ENCODE peak calls at places on chromosomes 1 and 21, in nine cellular contexts. One of them, this sample, is unnamed.

GRCh38 chr1:76302711-76303347 is 228.3 kb downstream of the ST6GALNAC3 start:
- DNase-seq in COLO829: no peak
- DNase-seq in foreskin fibroblast: no peak
- DNase-seq in stimulated activated CD4-positive, alpha-beta T cell treated with anti-CD3 and anti-CD28 coated beads, TNF-alpha, amount 100 ng/mL, for 1 hour: no peak
- DNase-seq in naive thymus-derived CD4-positive, alpha-beta T cell: no peak
- DNase-seq in activated CD8-positive, alpha-beta memory T cell treated with anti-CD3 and anti-CD28 coated beads, Interleukin-2, amount 10 ng/mL, durations not matched to agents 7 days and 5 days: no peak
- DNase-seq in breast epithelium: no peak
- DNase-seq in iPS DF 19.7: no peak
- DNase-seq in thoracic aorta: no peak
- DNase-seq in this sample: no peak

GRCh38 chr1:58968360-58968952 is 184.6 kb upstream of the JUN start:
- DNase-seq in COLO829: no peak
- DNase-seq in foreskin fibroblast: peak; percentile 63
- DNase-seq in stimulated activated CD4-positive, alpha-beta T cell treated with anti-CD3 and anti-CD28 coated beads, TNF-alpha, amount 100 ng/mL, for 1 hour: no peak
- DNase-seq in naive thymus-derived CD4-positive, alpha-beta T cell: no peak
- DNase-seq in activated CD8-positive, alpha-beta memory T cell treated with anti-CD3 and anti-CD28 coated beads, Interleukin-2, amount 10 ng/mL, durations not matched to agents 7 days and 5 days: peak; percentile 53
- DNase-seq in breast epithelium: peak; percentile 70
- DNase-seq in iPS DF 19.7: no peak
- DNase-seq in thoracic aorta: peak; percentile 33
- DNase-seq in this sample: peak; percentile 28

GRCh38 chr1:20410555-20410954 is 75.5 kb downstream of the CAMK2N1 start:
- DNase-seq in COLO829: no peak
- DNase-seq in foreskin fibroblast: peak; percentile 30
- DNase-seq in stimulated activated CD4-positive, alpha-beta T cell treated with anti-CD3 and anti-CD28 coated beads, TNF-alpha, amount 100 ng/mL, for 1 hour: no peak
- DNase-seq in naive thymus-derived CD4-positive, alpha-beta T cell: no peak
- DNase-seq in activated CD8-positive, alpha-beta memory T cell treated with anti-CD3 and anti-CD28 coated beads, Interleukin-2, amount 10 ng/mL, durations not matched to agents 7 days and 5 days: peak; percentile 1
- DNase-seq in breast epithelium: no peak
- DNase-seq in iPS DF 19.7: no peak
- DNase-seq in thoracic aorta: no peak
- DNase-seq in this sample: no peak

GRCh38 chr21:44455524-44456206 is 355 bp downstream of the LRRC3 start:
- DNase-seq in COLO829: peak; percentile 14
- DNase-seq in foreskin fibroblast: peak; percentile 72
- DNase-seq in stimulated activated CD4-positive, alpha-beta T cell treated with anti-CD3 and anti-CD28 coated beads, TNF-alpha, amount 100 ng/mL, for 1 hour: peak; percentile 30
- DNase-seq in naive thymus-derived CD4-positive, alpha-beta T cell: peak; percentile 23
- DNase-seq in activated CD8-positive, alpha-beta memory T cell treated with anti-CD3 and anti-CD28 coated beads, Interleukin-2, amount 10 ng/mL, durations not matched to agents 7 days and 5 days: peak; percentile 62
- DNase-seq in breast epithelium: no peak
- DNase-seq in iPS DF 19.7: no peak
- DNase-seq in thoracic aorta: no peak
- DNase-seq in this sample: no peak

GRCh38 chr1:12229386-12229834 is 420 bp upstream of the VPS13D start:
- DNase-seq in COLO829: no peak
- DNase-seq in foreskin fibroblast: no peak
- DNase-seq in stimulated activated CD4-positive, alpha-beta T cell treated with anti-CD3 and anti-CD28 coated beads, TNF-alpha, amount 100 ng/mL, for 1 hour: no peak
- DNase-seq in naive thymus-derived CD4-positive, alpha-beta T cell: no peak
- DNase-seq in activated CD8-positive, alpha-beta memory T cell treated with anti-CD3 and anti-CD28 coated beads, Interleukin-2, amount 10 ng/mL, durations not matched to agents 7 days and 5 days: no peak
- DNase-seq in breast epithelium: no peak
- DNase-seq in iPS DF 19.7: no peak
- DNase-seq in thoracic aorta: no peak
- DNase-seq in this sample: no peak

GRCh38 chr1:12615166-12615915 is 2.7 kb downstream of the DHRS3 start:
- DNase-seq in COLO829: no peak
- DNase-seq in foreskin fibroblast: peak; percentile 42
- DNase-seq in stimulated activated CD4-positive, alpha-beta T cell treated with anti-CD3 and anti-CD28 coated beads, TNF-alpha, amount 100 ng/mL, for 1 hour: no peak
- DNase-seq in naive thymus-derived CD4-positive, alpha-beta T cell: no peak
- DNase-seq in activated CD8-positive, alpha-beta memory T cell treated with anti-CD3 and anti-CD28 coated beads, Interleukin-2, amount 10 ng/mL, durations not matched to agents 7 days and 5 days: no peak
- DNase-seq in breast epithelium: no peak
- DNase-seq in iPS DF 19.7: no peak
- DNase-seq in thoracic aorta: no peak
- DNase-seq in this sample: no peak

GRCh38 chr1:180173952-180174351 is 19.3 kb downstream of the QSOX1 start:
- DNase-seq in COLO829: no peak
- DNase-seq in foreskin fibroblast: peak; percentile 66
- DNase-seq in stimulated activated CD4-positive, alpha-beta T cell treated with anti-CD3 and anti-CD28 coated beads, TNF-alpha, amount 100 ng/mL, for 1 hour: no peak
- DNase-seq in naive thymus-derived CD4-positive, alpha-beta T cell: no peak
- DNase-seq in activated CD8-positive, alpha-beta memory T cell treated with anti-CD3 and anti-CD28 coated beads, Interleukin-2, amount 10 ng/mL, durations not matched to agents 7 days and 5 days: no peak
- DNase-seq in breast epithelium: peak; percentile 41
- DNase-seq in iPS DF 19.7: no peak
- DNase-seq in thoracic aorta: peak; percentile 43
- DNase-seq in this sample: no peak

GRCh38 chr1:113283914-113284313 is 106.4 kb upstream of the MAGI3 start:
- DNase-seq in COLO829: no peak
- DNase-seq in foreskin fibroblast: no peak
- DNase-seq in stimulated activated CD4-positive, alpha-beta T cell treated with anti-CD3 and anti-CD28 coated beads, TNF-alpha, amount 100 ng/mL, for 1 hour: no peak
- DNase-seq in naive thymus-derived CD4-positive, alpha-beta T cell: no peak
- DNase-seq in activated CD8-positive, alpha-beta memory T cell treated with anti-CD3 and anti-CD28 coated beads, Interleukin-2, amount 10 ng/mL, durations not matched to agents 7 days and 5 days: no peak
- DNase-seq in breast epithelium: no peak
- DNase-seq in iPS DF 19.7: no peak
- DNase-seq in thoracic aorta: no peak
- DNase-seq in this sample: no peak

GRCh38 chr1:40435876-40436275 is 14.4 kb upstream of the ZFP69B start:
- DNase-seq in COLO829: no peak
- DNase-seq in foreskin fibroblast: no peak
- DNase-seq in stimulated activated CD4-positive, alpha-beta T cell treated with anti-CD3 and anti-CD28 coated beads, TNF-alpha, amount 100 ng/mL, for 1 hour: no peak
- DNase-seq in naive thymus-derived CD4-positive, alpha-beta T cell: no peak
- DNase-seq in activated CD8-positive, alpha-beta memory T cell treated with anti-CD3 and anti-CD28 coated beads, Interleukin-2, amount 10 ng/mL, durations not matched to agents 7 days and 5 days: no peak
- DNase-seq in breast epithelium: no peak
- DNase-seq in iPS DF 19.7: no peak
- DNase-seq in thoracic aorta: no peak
- DNase-seq in this sample: no peak

GRCh38 chr1:226425004-226425378 is 17.1 kb upstream of the PARP1 start:
- DNase-seq in COLO829: no peak
- DNase-seq in foreskin fibroblast: no peak
- DNase-seq in stimulated activated CD4-positive, alpha-beta T cell treated with anti-CD3 and anti-CD28 coated beads, TNF-alpha, amount 100 ng/mL, for 1 hour: no peak
- DNase-seq in naive thymus-derived CD4-positive, alpha-beta T cell: no peak
- DNase-seq in activated CD8-positive, alpha-beta memory T cell treated with anti-CD3 and anti-CD28 coated beads, Interleukin-2, amount 10 ng/mL, durations not matched to agents 7 days and 5 days: no peak
- DNase-seq in breast epithelium: no peak
- DNase-seq in iPS DF 19.7: no peak
- DNase-seq in thoracic aorta: no peak
- DNase-seq in this sample: no peak

GRCh38 chr1:244801246-244801645 is 34.2 kb upstream of the COX20 start:
- DNase-seq in COLO829: peak; percentile 64
- DNase-seq in foreskin fibroblast: peak; percentile 57
- DNase-seq in stimulated activated CD4-positive, alpha-beta T cell treated with anti-CD3 and anti-CD28 coated beads, TNF-alpha, amount 100 ng/mL, for 1 hour: peak; percentile 20
- DNase-seq in naive thymus-derived CD4-positive, alpha-beta T cell: peak; percentile 14
- DNase-seq in activated CD8-positive, alpha-beta memory T cell treated with anti-CD3 and anti-CD28 coated beads, Interleukin-2, amount 10 ng/mL, durations not matched to agents 7 days and 5 days: peak; percentile 56
- DNase-seq in breast epithelium: no peak
- DNase-seq in iPS DF 19.7: no peak
- DNase-seq in thoracic aorta: no peak
- DNase-seq in this sample: peak; percentile 27

GRCh38 chr1:84583648-84584047 is 9.4 kb upstream of the CTBS start:
- DNase-seq in COLO829: no peak
- DNase-seq in foreskin fibroblast: no peak
- DNase-seq in stimulated activated CD4-positive, alpha-beta T cell treated with anti-CD3 and anti-CD28 coated beads, TNF-alpha, amount 100 ng/mL, for 1 hour: no peak
- DNase-seq in naive thymus-derived CD4-positive, alpha-beta T cell: no peak
- DNase-seq in activated CD8-positive, alpha-beta memory T cell treated with anti-CD3 and anti-CD28 coated beads, Interleukin-2, amount 10 ng/mL, durations not matched to agents 7 days and 5 days: no peak
- DNase-seq in breast epithelium: no peak
- DNase-seq in iPS DF 19.7: no peak
- DNase-seq in thoracic aorta: no peak
- DNase-seq in this sample: no peak

GRCh38 chr1:17121881-17122280 is 2.6 kb upstream of the PADI2 start:
- DNase-seq in COLO829: no peak
- DNase-seq in foreskin fibroblast: peak; percentile 28
- DNase-seq in stimulated activated CD4-positive, alpha-beta T cell treated with anti-CD3 and anti-CD28 coated beads, TNF-alpha, amount 100 ng/mL, for 1 hour: no peak
- DNase-seq in naive thymus-derived CD4-positive, alpha-beta T cell: no peak
- DNase-seq in activated CD8-positive, alpha-beta memory T cell treated with anti-CD3 and anti-CD28 coated beads, Interleukin-2, amount 10 ng/mL, durations not matched to agents 7 days and 5 days: no peak
- DNase-seq in breast epithelium: no peak
- DNase-seq in iPS DF 19.7: no peak
- DNase-seq in thoracic aorta: no peak
- DNase-seq in this sample: no peak

GRCh38 chr21:39451332-39452206 is at the start of gene SH3BGR:
- DNase-seq in COLO829: no peak
- DNase-seq in foreskin fibroblast: peak; percentile 30
- DNase-seq in stimulated activated CD4-positive, alpha-beta T cell treated with anti-CD3 and anti-CD28 coated beads, TNF-alpha, amount 100 ng/mL, for 1 hour: no peak
- DNase-seq in naive thymus-derived CD4-positive, alpha-beta T cell: no peak
- DNase-seq in activated CD8-positive, alpha-beta memory T cell treated with anti-CD3 and anti-CD28 coated beads, Interleukin-2, amount 10 ng/mL, durations not matched to agents 7 days and 5 days: no peak
- DNase-seq in breast epithelium: peak; percentile 86
- DNase-seq in iPS DF 19.7: peak; percentile 78
- DNase-seq in thoracic aorta: peak; percentile 53
- DNase-seq in this sample: no peak

GRCh38 chr1:147292012-147292411 is 49.5 kb downstream of the CHD1L start:
- DNase-seq in COLO829: no peak
- DNase-seq in foreskin fibroblast: peak; percentile 82
- DNase-seq in stimulated activated CD4-positive, alpha-beta T cell treated with anti-CD3 and anti-CD28 coated beads, TNF-alpha, amount 100 ng/mL, for 1 hour: no peak
- DNase-seq in naive thymus-derived CD4-positive, alpha-beta T cell: no peak
- DNase-seq in activated CD8-positive, alpha-beta memory T cell treated with anti-CD3 and anti-CD28 coated beads, Interleukin-2, amount 10 ng/mL, durations not matched to agents 7 days and 5 days: no peak
- DNase-seq in breast epithelium: no peak
- DNase-seq in iPS DF 19.7: no peak
- DNase-seq in thoracic aorta: no peak
- DNase-seq in this sample: peak; percentile 90

This sample was measured in HCEC 1CT.